ENCODE peak calls at places on chromosomes 11 and 22, in four cellular contexts. F, G, W and Y are unnamed samples.

GRCh38 chr11:70116386-70117077 is 38.4 kb downstream of the ANO1 start:
- DNase-seq in F (no peak), G (no peak), W (no peak), Y (no peak)

GRCh38 chr11:121321614-121322243 is 29.2 kb downstream of the SC5D start:
- DNase-seq in F (no peak), G (no peak), W (peak; percentile 21), Y (peak; percentile 46)

GRCh38 chr22:48153726-48154125 is 1391.3 kb downstream of the TBC1D22A start:
- DNase-seq in F (no peak), G (no peak), W (no peak), Y (no peak)

GRCh38 chr22:44147821-44148574 is 32.7 kb upstream of the PARVG start:
- DNase-seq in F (no peak), G (no peak), W (peak; percentile 86), Y (peak; percentile 84)

GRCh38 chr22:32649515-32650200 is 151.8 kb upstream of the TIMP3 start:
- DNase-seq in F (peak; percentile 20), G (no peak), W (no peak), Y (no peak)

GRCh38 chr22:44425356-44425755 is 72.7 kb downstream of the RTL6 start:
- DNase-seq in F (no peak), G (no peak), W (no peak), Y (no peak)

GRCh38 chr11:44955019-44955738 is 4.5 kb upstream of the TP53I11 start:
- DNase-seq in F (peak; percentile 50), G (no peak), W (no peak), Y (no peak)

GRCh38 chr22:37686002-37686982 is at the start of gene NOL12:
- DNase-seq in F (peak; percentile 87), G (peak; percentile 91), W (peak; percentile 69), Y (peak; percentile 84)

GRCh38 chr11:93585758-93586157 is 42.6 kb upstream of the SMCO4 start:
- DNase-seq in F (no peak), G (no peak), W (no peak), Y (no peak)

GRCh38 chr11:77109236-77110019 is 6.8 kb downstream of the OMP start:
- DNase-seq in F (no peak), G (no peak), W (no peak), Y (no peak)

GRCh38 chr22:28075260-28075981 is 156.4 kb upstream of the PITPNB start:
- DNase-seq in F (no peak), G (no peak), W (no peak), Y (no peak)

GRCh38 chr11:106624377-106624776 is 393.9 kb downstream of the GUCY1A2 start:
- DNase-seq in F (no peak), G (no peak), W (no peak), Y (no peak)

GRCh38 chr11:58642120-58642625 is 19.7 kb downstream of the CNTF start:
- DNase-seq in F (no peak), G (no peak), W (no peak), Y (no peak)

GRCh38 chr22:44369916-44370804 is 57.4 kb upstream of the SHISAL1 start:
- DNase-seq in F (no peak), G (peak; percentile 74), W (no peak), Y (peak; percentile 6)

GRCh38 chr11:95985174-95985808 is 61.4 kb upstream of the MTMR2 start:
- DNase-seq in F (no peak), G (no peak), W (no peak), Y (no peak)

GRCh38 chr11:64610596-64610995 is 19.6 kb downstream of the SLC22A12 start:
- DNase-seq in F (no peak), G (no peak), W (no peak), Y (no peak)
- TF ChIP-seq TEAD4 in F (no peak), G (no peak), W (no peak), Y (no peak)

GRCh38 chr22:42947211-42947990 is 67.5 kb downstream of the PACSIN2 start:
- DNase-seq in F (no peak), G (no peak), W (no peak), Y (no peak)
- TF ChIP-seq TEAD4 in F (no peak), G (no peak), W (no peak), Y (no peak)

GRCh38 chr11:125372911-125373310 is 123.2 kb downstream of the FEZ1 start:
- DNase-seq in F (no peak), G (no peak), W (no peak), Y (no peak)

GRCh38 chr11:125373426-125374391 is 122.4 kb downstream of the FEZ1 start:
- DNase-seq in F (no peak), G (no peak), W (no peak), Y (no peak)

GRCh38 chr11:125375146-125375545 is 120.9 kb downstream of the FEZ1 start:
- DNase-seq in F (no peak), G (no peak), W (no peak), Y (no peak)

GRCh38 chr11:125376117-125376516 is 119.9 kb downstream of the FEZ1 start:
- DNase-seq in F (peak; percentile 20), G (no peak), W (no peak), Y (no peak)

DNA sequence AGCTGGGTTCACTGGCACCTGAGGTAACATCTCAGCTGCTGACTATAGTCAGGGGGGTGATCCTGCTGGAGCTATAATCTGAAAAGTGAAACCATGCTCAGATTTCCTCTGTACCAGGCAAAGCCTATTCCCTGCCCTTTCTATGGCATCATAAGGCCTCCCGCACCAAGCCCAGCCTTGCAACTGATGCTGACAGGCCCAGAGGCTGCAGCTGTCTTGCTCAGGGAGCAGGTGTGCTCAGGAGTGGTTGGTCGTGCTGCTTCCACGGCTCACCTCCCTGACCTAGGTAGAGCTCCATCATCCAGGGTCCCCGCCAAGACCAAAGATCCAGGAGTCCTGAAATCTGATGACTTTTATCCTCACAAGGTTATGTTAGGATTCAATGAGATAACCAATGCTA is 121.7 kb downstream of the FEZ1 start:
- DNase-seq in F (no peak), G (no peak), W (no peak), Y (no peak)
- TF ChIP-seq TEAD4 in F (no peak), G (no peak), W (no peak), Y (no peak)

GRCh38 chr11:111911563-111912401 is at the start of gene CRYAB:
- DNase-seq in F (peak; percentile 36), G (no peak), W (no peak), Y (no peak)
- TF ChIP-seq TEAD4 in F (no peak), G (no peak), W (peak; percentile 43), Y (no peak)

DNA sequence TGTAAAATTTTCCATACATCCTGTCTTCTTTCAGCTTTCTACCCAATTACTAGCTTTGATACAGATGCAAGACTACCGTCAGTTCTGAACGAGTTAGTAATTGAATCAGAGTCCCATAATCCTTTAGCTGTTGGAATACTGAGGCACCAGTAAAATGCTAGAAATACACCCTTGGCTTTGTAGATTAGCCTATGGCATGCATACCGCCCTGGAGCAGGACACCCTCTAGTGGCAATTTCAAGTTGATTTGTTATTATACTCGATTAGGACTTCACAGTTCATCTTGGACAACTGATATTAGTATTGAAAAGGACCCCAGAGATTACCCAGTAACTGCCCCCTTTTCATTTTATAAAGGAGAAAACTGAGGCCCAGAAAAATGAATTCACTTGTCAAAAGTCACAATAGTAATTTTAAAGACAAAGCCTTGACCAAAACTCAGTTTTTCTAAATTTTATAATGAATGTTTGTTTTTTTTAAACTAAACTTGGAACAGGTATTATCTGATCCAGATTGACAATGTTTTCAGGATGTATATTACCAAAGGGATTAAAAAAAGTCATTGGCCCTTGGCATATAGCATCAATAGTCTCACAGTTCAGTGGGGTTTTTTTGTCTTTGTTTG is 72.6 kb downstream of the HIPK3 start:
- DNase-seq in F (peak; percentile 28), G (peak; percentile 54), W (no peak), Y (peak; percentile 25)
- TF ChIP-seq TEAD4 in F (no peak), G (no peak), W (peak; percentile 13), Y (no peak)

GRCh38 chr11:2846470-2846869 is 39.1 kb downstream of the CDKN1C start:
- DNase-seq in F (peak; percentile 28), G (no peak), W (no peak), Y (no peak)
- TF ChIP-seq TEAD4 in F (no peak), G (no peak), W (no peak), Y (no peak)